ENCODE peak calls at places on chromosomes 1 and 21, in five cellular contexts. M is tibial artery, V is MM.1S, A is nephron progenitor cell, J is neural crest cell. Q is an unnamed sample.

GRCh38 chr1:21514245-21514644 is 5.0 kb downstream of the ALPL start:
- DNase-seq in V (no peak), M (no peak), A (no peak), J (no peak), Q (no peak)

GRCh38 chr1:169102567-169102966 is 3.9 kb upstream of the ATP1B1 start:
- DNase-seq in A (no peak), J (no peak), M (no peak), V (no peak), Q (no peak)

GRCh38 chr21:35075546-35075945 is 26.4 kb upstream of the RUNX1 start:
- DNase-seq in J (no peak), M (peak), V (no peak), A (no peak), Q (no peak)

GRCh38 chr21:44527156-44527982 is 12.6 kb downstream of the KRTAP10-1 start:
- DNase-seq in M (peak), A (no peak), J (no peak), V (no peak), Q (no peak)

GRCh38 chr1:226736001-226736907 is 2.8 kb downstream of the ITPKB start:
- DNase-seq in J (no peak), V (no peak), M (no peak), A (no peak), Q (no peak)

GRCh38 chr1:201719812-201720521 is 109.0 kb upstream of the IPO9 start:
- DNase-seq in J (no peak), M (peak), V (no peak), A (peak), Q (no peak)

GRCh38 chr1:117821782-117822447 is 107.5 kb downstream of the GDAP2 start:
- DNase-seq in A (no peak), M (no peak), J (no peak), V (peak), Q (no peak)

GRCh38 chr1:8047686-8048522 is 21.8 kb upstream of the ERRFI1 start:
- DNase-seq in J (no peak), V (no peak), A (no peak), M (no peak), Q (no peak)

GRCh38 chr1:32454726-32455125 is 10.1 kb upstream of the ZBTB8B start:
- DNase-seq in V (no peak), A (no peak), J (no peak), M (no peak), Q (no peak)

GRCh38 chr21:37183749-37184148 is 83.4 kb downstream of the VPS26C start:
- DNase-seq in V (no peak), J (no peak), A (no peak), M (no peak), Q (no peak)

GRCh38 chr1:171219751-171220385 is 28.4 kb upstream of the FMO1 start:
- DNase-seq in A (no peak), V (no peak), M (no peak), J (no peak), Q (no peak)

GRCh38 chr21:9839011-9839661 is 682.2 kb upstream of the TPTE start:
- DNase-seq in J (no peak), M (no peak), V (no peak), A (no peak), Q (no peak)
- TF ChIP-seq CTCF in J (no peak), M (no peak), V (no peak), A (no peak), Q (no peak)

GRCh38 chr1:235073331-235073967 is 55.2 kb downstream of the TOMM20 start:
- DNase-seq in M (no peak), V (no peak), J (no peak), A (no peak), Q (no peak)
- TF ChIP-seq CTCF in M (no peak), V (no peak), J (no peak), A (no peak), Q (no peak)

GRCh38 chr1:53087332-53088285 is 25.6 kb downstream of the PODN start:
- DNase-seq in V (no peak), J (no peak), M (no peak), A (peak), Q (no peak)
- TF ChIP-seq CTCF in V (no peak), J (peak), M (no peak), A (peak), Q (no peak)

DNA sequence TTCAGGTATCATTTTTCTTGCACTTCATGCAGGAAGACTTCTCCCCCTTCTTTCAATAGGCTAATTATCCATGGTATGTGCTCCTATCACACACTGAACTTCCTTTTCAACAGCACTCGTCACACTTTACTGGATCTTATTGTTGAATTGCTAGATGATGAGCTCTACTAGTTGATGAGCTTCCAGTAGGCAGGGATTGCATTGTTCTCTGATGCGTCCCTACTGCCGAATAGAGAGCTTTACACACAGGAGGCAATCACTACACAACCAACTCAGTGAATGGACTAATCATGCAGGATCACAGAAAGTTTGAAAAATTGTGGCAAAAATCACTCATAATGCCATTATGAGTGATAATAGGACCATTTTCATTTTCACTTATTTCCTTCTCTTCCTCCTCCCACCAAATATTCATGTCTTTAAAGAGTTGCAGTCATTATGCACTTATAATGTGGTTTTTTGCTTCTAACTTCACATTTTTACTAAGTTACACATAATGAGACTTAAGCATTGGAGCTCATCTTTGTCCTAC is 128.1 kb upstream of the ZNF648 start:
- DNase-seq in A (no peak), M (no peak), V (no peak), J (no peak), Q (no peak)
- TF ChIP-seq CTCF in A (no peak), M (no peak), V (no peak), J (no peak), Q (no peak)

GRCh38 chr1:93609536-93609935 is 72.1 kb downstream of the BCAR3 start:
- DNase-seq in A (no peak), V (no peak), J (no peak), M (no peak), Q (no peak)

GRCh38 chr1:93607814-93608187 is 73.8 kb downstream of the BCAR3 start:
- DNase-seq in M (no peak), J (no peak), A (no peak), V (no peak), Q (no peak)

GRCh38 chr1:93611656-93612055 is 70.0 kb downstream of the BCAR3 start:
- DNase-seq in J (no peak), M (no peak), A (no peak), V (no peak), Q (no peak)

GRCh38 chr1:93605812-93606512 is 75.7 kb downstream of the BCAR3 start:
- DNase-seq in V (no peak), J (no peak), M (no peak), A (no peak), Q (no peak)

DNA sequence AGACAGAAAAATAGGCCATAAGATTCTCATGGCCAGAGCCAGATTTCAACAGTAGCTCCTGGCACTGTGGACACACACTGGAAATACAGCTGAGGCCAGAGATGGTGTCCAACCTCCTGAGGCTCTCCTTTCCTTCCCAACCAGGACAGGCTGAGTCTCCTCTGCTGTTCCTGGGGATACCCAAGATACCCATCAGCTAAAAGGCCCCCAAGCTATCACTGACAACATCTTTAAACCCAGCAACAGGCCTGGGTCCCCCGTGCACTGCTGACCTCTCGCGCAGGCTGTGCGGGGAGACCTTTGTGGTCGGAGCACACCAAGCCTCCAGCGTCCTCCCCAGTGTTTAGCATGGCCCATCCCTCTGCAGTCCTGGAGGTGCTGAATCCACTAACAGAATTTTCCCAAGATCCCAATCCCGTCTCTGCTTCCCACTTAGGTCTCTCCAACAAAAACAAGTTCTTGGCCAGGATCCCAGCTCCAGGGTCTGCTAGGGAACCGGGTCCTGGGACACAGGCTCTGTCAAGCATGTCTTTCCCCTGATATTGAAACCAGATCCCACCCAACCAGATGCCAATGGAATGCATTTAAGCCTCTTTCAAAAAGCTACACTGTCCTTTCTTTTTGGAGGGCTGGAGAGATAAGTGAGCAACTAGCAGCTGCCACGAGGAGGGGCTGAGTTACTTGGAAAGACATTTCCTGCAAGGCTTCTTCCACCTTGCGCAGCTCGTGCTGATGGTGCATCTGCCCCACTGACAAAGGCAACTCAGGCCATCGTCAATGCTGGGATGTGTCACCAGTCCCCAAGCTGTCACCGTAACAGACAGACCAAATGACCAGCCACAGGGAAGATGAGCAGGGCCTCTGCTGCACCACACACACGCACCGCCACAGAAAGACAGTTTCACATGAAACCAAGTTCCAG is 73.2 kb downstream of the BCAR3 start:
- DNase-seq in J (no peak), A (no peak), M (no peak), V (no peak), Q (no peak)
- TF ChIP-seq CTCF in J (no peak), A (no peak), M (no peak), V (no peak), Q (no peak)